ENCODE peak calls at places on chromosomes 4 and X, in seven cellular contexts. X is HCT116, W is HepG2, V is K562, K is GM12878, Y is SK-N-SH, L is H1. G is an unnamed sample.

GRCh38 chrX:13691845-13692334 is 3.0 kb downstream of the RAB9A start:
- DNase-seq in X (no peak), W (peak), V (no peak), K (no peak), Y (no peak), L (no peak), G (no peak)

GRCh38 chr4:744212-744841 is 38.7 kb downstream of the PCGF3 start:
- DNase-seq in X (no peak), W (no peak), V (no peak), K (no peak), Y (no peak), L (no peak), G (no peak)

GRCh38 chr4:53914313-53915016 is 149.9 kb downstream of the CHIC2 start:
- DNase-seq in X (no peak), W (no peak), V (no peak), K (no peak), Y (no peak), L (no peak), G (no peak)

GRCh38 chr4:101019941-101020401 is 327.4 kb downstream of the PPP3CA start:
- DNase-seq in X (peak), W (peak), V (no peak), K (peak), Y (no peak), L (no peak), G (no peak)

GRCh38 chrX:20233336-20233735 is 33.4 kb downstream of the RPS6KA3 start:
- DNase-seq in X (no peak), W (no peak), V (no peak), K (no peak), Y (no peak), L (no peak), G (no peak)

GRCh38 chrX:16444353-16444752 is 205.6 kb upstream of the S100G start:
- DNase-seq in X (no peak), W (no peak), V (no peak), K (no peak), Y (no peak), L (no peak), G (no peak)

GRCh38 chrX:111123125-111123524 is 27.1 kb downstream of the PAK3 start:
- DNase-seq in X (no peak), W (no peak), V (no peak), K (no peak), Y (no peak), L (no peak), G (no peak)

GRCh38 chr4:187171731-187172339 is 448.2 kb upstream of the FAT1 start:
- DNase-seq in X (no peak), W (no peak), V (no peak), K (no peak), Y (no peak), L (no peak), G (no peak)

GRCh38 chr4:85637778-85638177 is 162.8 kb downstream of the ARHGAP24 start:
- DNase-seq in X (no peak), W (no peak), V (no peak), K (no peak), Y (no peak), L (no peak), G (no peak)

GRCh38 chr4:184836613-184837012 is 10.8 kb upstream of the ACSL1 start:
- DNase-seq in X (no peak), W (no peak), V (no peak), K (no peak), Y (no peak), L (no peak), G (no peak)

GRCh38 chrX:109187473-109188168 is 294.3 kb downstream of the GUCY2F start:
- DNase-seq in X (no peak), W (no peak), V (no peak), K (no peak), Y (no peak), L (no peak), G (no peak)

GRCh38 chr4:1029957-1030520 is 18.6 kb downstream of the FGFRL1 start:
- DNase-seq in X (no peak), W (no peak), V (peak), K (no peak), Y (no peak), L (peak), G (no peak)

GRCh38 chrX:581066-581465 is 49.5 kb upstream of the SHOX start:
- DNase-seq in X (no peak), W (no peak), V (no peak), K (no peak), Y (no peak), L (no peak), G (no peak)

GRCh38 chr4:130044788-130045531 is 949.0 kb downstream of the C4orf33 start:
- DNase-seq in X (no peak), W (no peak), V (no peak), K (no peak), Y (no peak), L (no peak), G (no peak)

GRCh38 chr4:20954541-20954940 is 254.3 kb downstream of the PACRGL start:
- DNase-seq in X (no peak), W (no peak), V (no peak), K (no peak), Y (peak), L (no peak), G (no peak)

GRCh38 chrX:16319929-16320328 is 152.6 kb downstream of the MAGEB17 start:
- DNase-seq in X (no peak), W (no peak), V (no peak), K (no peak), Y (no peak), L (no peak), G (no peak)

GRCh38 chrX:16612257-16612987 is 37.5 kb upstream of the S100G start:
- DNase-seq in X (no peak), W (no peak), V (no peak), K (no peak), Y (no peak), L (no peak), G (peak)

GRCh38 chr4:184250795-184251679 is 33.4 kb upstream of the ENPP6 start:
- DNase-seq in X (peak), W (peak), V (peak), K (no peak), Y (peak), L (peak), G (peak)

GRCh38 chrX:8820910-8821527 is 19.8 kb upstream of the FAM9A start:
- DNase-seq in X (no peak), W (no peak), V (no peak), K (no peak), Y (no peak), L (peak), G (peak)

GRCh38 chr4:71446479-71447081 is 107.8 kb downstream of the SLC4A4 start:
- DNase-seq in X (no peak), W (no peak), V (no peak), K (no peak), Y (no peak), L (no peak), G (no peak)

GRCh38 chrX:153639177-153640044 is 7.6 kb upstream of the DUSP9 start:
- DNase-seq in X (no peak), W (no peak), V (no peak), K (no peak), Y (no peak), L (no peak), G (no peak)

GRCh38 chr4:114384629-114385028 is 214.0 kb upstream of the UGT8 start:
- DNase-seq in X (peak), W (peak), V (no peak), K (no peak), Y (peak), L (no peak), G (no peak)

GRCh38 chrX:47204970-47205369 is 11.3 kb downstream of the UBA1 start:
- DNase-seq in X (no peak), W (no peak), V (no peak), K (no peak), Y (no peak), L (no peak), G (no peak)

GRCh38 chrX:150692296-150692695 is 900 bp upstream of the MTMR1 start:
- DNase-seq in X (no peak), W (no peak), V (no peak), K (no peak), Y (peak), L (no peak), G (no peak)

GRCh38 chrX:107288676-107289075 is 82.3 kb downstream of the DNAAF6 start:
- DNase-seq in X (no peak), W (no peak), V (no peak), K (no peak), Y (no peak), L (no peak), G (no peak)

GRCh38 chr4:1763550-1764080 is 29.5 kb upstream of the FGFR3 start:
- DNase-seq in X (no peak), W (peak), V (peak), K (no peak), Y (peak), L (no peak), G (no peak)

GRCh38 chr4:112182604-112183003 is 37.4 kb downstream of the FAM241A start:
- DNase-seq in X (no peak), W (peak), V (no peak), K (no peak), Y (no peak), L (no peak), G (no peak)

GRCh38 chr4:3217266-3217665 is 31.7 kb upstream of the MSANTD1 start:
- DNase-seq in X (no peak), W (no peak), V (no peak), K (no peak), Y (no peak), L (no peak), G (no peak)

GRCh38 chr4:47642985-47643745 is 158.1 kb downstream of the ATP10D start:
- DNase-seq in X (no peak), W (no peak), V (no peak), K (no peak), Y (no peak), L (no peak), G (no peak)

GRCh38 chr4:84937381-84937977 is 29.0 kb downstream of the WDFY3 start:
- DNase-seq in X (no peak), W (no peak), V (no peak), K (no peak), Y (no peak), L (no peak), G (no peak)

GRCh38 chr4:174119051-174119450 is 164.4 kb downstream of the FBXO8 start:
- DNase-seq in X (no peak), W (no peak), V (no peak), K (no peak), Y (peak), L (no peak), G (no peak)

GRCh38 chr4:54318904-54319303 is 89.8 kb downstream of the PDGFRA start:
- DNase-seq in X (peak), W (peak), V (peak), K (no peak), Y (peak), L (no peak), G (peak)

GRCh38 chr4:2365913-2366210 is 52.6 kb downstream of the ZFYVE28 start:
- DNase-seq in X (no peak), W (no peak), V (no peak), K (no peak), Y (no peak), L (no peak), G (no peak)

GRCh38 chrX:10159069-10159468 is 2.3 kb downstream of the CLCN4 start:
- DNase-seq in X (no peak), W (no peak), V (peak), K (no peak), Y (peak), L (no peak), G (no peak)

DNA sequence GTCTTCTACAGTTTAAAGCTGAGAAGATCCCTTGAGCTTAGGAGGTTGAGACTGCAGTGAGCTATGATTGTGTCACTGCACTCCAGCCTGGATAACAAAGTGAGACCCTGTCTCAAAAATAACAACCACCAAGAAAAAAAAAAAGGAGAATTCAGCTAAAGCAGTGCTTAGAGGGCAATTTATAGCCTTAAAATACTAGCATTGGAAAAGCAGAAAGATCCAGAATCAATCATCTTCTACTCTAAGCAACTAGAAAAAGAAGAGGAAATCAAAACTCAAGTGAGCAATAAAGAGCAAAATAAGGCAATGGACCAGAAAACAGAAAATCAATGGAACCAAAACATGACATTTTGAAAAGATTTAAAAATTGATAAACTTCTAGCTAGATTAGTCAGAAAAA is 639 bp upstream of the PI4K2B start:
- DNase-seq in X (no peak), W (no peak), V (no peak), K (no peak), Y (no peak), L (no peak), G (no peak)
- TF ChIP-seq YY1 in X (no peak), W (no peak), V (no peak), K (no peak), Y (no peak), L (no peak), G (no peak)

DNA sequence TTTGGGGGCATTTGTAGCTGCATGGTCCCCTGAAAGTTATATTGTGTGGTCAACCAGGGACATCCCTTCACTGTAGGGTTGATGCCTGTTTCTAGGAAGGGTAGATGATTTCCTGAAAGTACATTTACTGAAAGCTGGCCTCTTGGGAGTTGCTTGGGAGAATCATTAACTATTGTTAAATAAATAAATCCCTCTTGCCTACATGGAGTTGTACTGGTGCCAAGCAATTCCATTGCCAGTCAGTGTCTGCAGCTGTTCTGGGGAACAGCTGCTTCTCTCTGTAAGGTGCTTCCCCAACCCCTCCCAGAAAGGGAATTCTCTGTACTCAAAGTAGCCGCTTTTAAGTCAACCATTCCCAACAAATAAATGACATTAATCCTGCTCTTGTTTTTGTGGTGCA is 51.1 kb downstream of the C4orf51 start:
- DNase-seq in X (no peak), W (peak), V (no peak), K (no peak), Y (no peak), L (no peak), G (no peak)
- TF ChIP-seq YY1 in X (no peak), W (no peak), V (no peak), K (no peak), Y (no peak), L (no peak), G (no peak)

GRCh38 chr4:7312691-7313090 is 120.4 kb downstream of the SORCS2 start:
- DNase-seq in X (no peak), W (no peak), V (no peak), K (no peak), Y (no peak), L (no peak), G (no peak)

GRCh38 chr4:7315286-7315685 is 119.4 kb downstream of the PSAPL1 start:
- DNase-seq in X (no peak), W (no peak), V (no peak), K (no peak), Y (no peak), L (no peak), G (no peak)

GRCh38 chr4:7315935-7316334 is 118.8 kb downstream of the PSAPL1 start:
- DNase-seq in X (no peak), W (no peak), V (no peak), K (no peak), Y (no peak), L (no peak), G (no peak)

GRCh38 chr4:7313991-7314390 is 120.7 kb downstream of the PSAPL1 start:
- DNase-seq in X (no peak), W (no peak), V (no peak), K (no peak), Y (no peak), L (no peak), G (no peak)

GRCh38 chr4:7313361-7313811 is 121.0 kb downstream of the SORCS2 start:
- DNase-seq in X (no peak), W (no peak), V (no peak), K (no peak), Y (no peak), L (no peak), G (no peak)
- TF ChIP-seq YY1 in X (no peak), W (no peak), V (no peak), K (no peak), Y (no peak), L (no peak), G (no peak)

GRCh38 chr4:139950568-139950967 is 203.4 kb downstream of the MAML3 start:
- DNase-seq in X (no peak), W (no peak), V (no peak), K (peak), Y (no peak), L (no peak), G (no peak)
- TF ChIP-seq YY1 in X (no peak), W (no peak), V (no peak), K (peak), Y (no peak), L (no peak), G (no peak)

GRCh38 chrX:139972113-139972512 is 6.8 kb upstream of the CXorf66 start:
- DNase-seq in X (no peak), W (no peak), V (no peak), K (no peak), Y (no peak), L (no peak), G (no peak)

GRCh38 chrX:139965421-139965820 is at the start of gene CXorf66:
- DNase-seq in X (no peak), W (no peak), V (no peak), K (no peak), Y (no peak), L (no peak), G (no peak)

GRCh38 chrX:139971394-139971749 is 6.1 kb upstream of the CXorf66 start:
- DNase-seq in X (no peak), W (no peak), V (no peak), K (no peak), Y (no peak), L (no peak), G (no peak)

GRCh38 chrX:139969286-139969685 is 4.0 kb upstream of the CXorf66 start:
- DNase-seq in X (no peak), W (no peak), V (no peak), K (no peak), Y (no peak), L (no peak), G (no peak)

DNA sequence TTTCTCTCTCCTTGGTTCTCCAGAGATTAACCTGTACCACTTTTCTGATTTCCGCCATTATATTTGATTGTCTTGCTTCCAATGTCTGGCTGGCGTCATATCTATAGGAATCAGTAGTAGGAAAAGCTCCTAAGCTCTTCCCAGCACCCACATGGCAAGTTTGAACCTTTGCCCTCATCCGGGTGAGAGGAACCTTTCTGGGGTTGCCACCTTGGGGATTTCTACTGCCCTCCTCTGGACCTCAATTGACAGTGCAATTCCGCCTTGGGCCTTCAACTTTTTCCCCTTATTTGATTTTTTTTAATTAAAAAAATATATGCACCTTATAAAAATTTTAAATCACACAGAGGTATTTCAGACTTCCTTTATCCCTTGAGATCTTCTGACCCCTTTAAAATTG is 2.0 kb upstream of the CXorf66 start:
- DNase-seq in X (no peak), W (peak), V (peak), K (no peak), Y (peak), L (no peak), G (no peak)
- TF ChIP-seq YY1 in X (no peak), W (no peak), V (no peak), K (no peak), Y (no peak), L (no peak), G (no peak)